ENCODE peak calls at places on chromosome 1, in six cellular contexts. A is effector memory CD4-positive, alpha-beta T cell; F is pancreas; E is BE2C; H is transverse colon; N is ovary. U is an unnamed sample. For H3K4me1, the result is how much of the 10 kb centered on the place peaks cover.

GRCh38 chr1:207918571-207918970 is 7.6 kb upstream of the CD34 start:
- DNase-seq in A (no peak), F (no peak), E (no peak), H (no peak), N (no peak), U (no peak)

GRCh38 chr1:100164702-100165101 is 13.4 kb downstream of the LRRC39 start:
- DNase-seq in A (no peak), F (no peak), E (no peak), H (no peak), N (no peak), U (no peak)

GRCh38 chr1:174740248-174740990 is 259.3 kb upstream of the CACYBP start:
- DNase-seq in A (no peak), F (no peak), E (no peak), H (no peak), N (no peak), U (no peak)

GRCh38 chr1:239976130-239976968 is 115.3 kb upstream of the FMN2 start:
- DNase-seq in A (no peak), F (peak), E (peak), H (peak), N (peak), U (no peak)

GRCh38 chr1:11354893-11355593 is 82.0 kb downstream of the UBIAD1 start:
- DNase-seq in A (no peak), F (no peak), E (no peak), H (no peak), N (no peak), U (no peak)

GRCh38 chr1:201536542-201536941 is 2.4 kb upstream of the NAV1 start:
- DNase-seq in A (no peak), F (no peak), E (no peak), H (peak), N (no peak), U (no peak)

GRCh38 chr1:26434161-26434752 is 2.1 kb downstream of the DHDDS start:
- DNase-seq in A (no peak), F (no peak), E (no peak), H (no peak), N (no peak), U (no peak)

GRCh38 chr1:2303016-2303775 is 75.1 kb downstream of the SKI start:
- DNase-seq in A (no peak), F (no peak), E (no peak), H (no peak), N (no peak), U (no peak)

GRCh38 chr1:223732993-223733798 is 20.9 kb downstream of the CAPN2 start:
- DNase-seq in A (no peak), F (no peak), E (peak), H (no peak), N (no peak), U (no peak)

GRCh38 chr1:64328195-64328594 is 124.8 kb downstream of the UBE2U start:
- DNase-seq in A (no peak), F (no peak), E (no peak), H (no peak), N (no peak), U (no peak)

GRCh38 chr1:202145325-202146140 is 996 bp upstream of the ARL8A start:
- DNase-seq in A (no peak), F (no peak), E (no peak), H (no peak), N (no peak), U (no peak)

GRCh38 chr1:31605908-31606427 is 11.5 kb upstream of the HCRTR1 start:
- DNase-seq in A (no peak), F (no peak), E (no peak), H (no peak), N (no peak), U (no peak)

GRCh38 chr1:11478571-11479374 is at the start of gene DISP3:
- DNase-seq in A (peak), F (peak), E (peak), H (peak), N (peak), U (peak)

GRCh38 chr1:33586111-33586510 is 113.7 kb downstream of the ZSCAN20 start:
- DNase-seq in A (no peak), F (no peak), E (no peak), H (no peak), N (no peak), U (no peak)

GRCh38 chr1:219650880-219651279 is 38.0 kb upstream of the ZC3H11B start:
- DNase-seq in A (no peak), F (no peak), E (no peak), H (no peak), N (no peak), U (no peak)

GRCh38 chr1:25198731-25199231 is 33.5 kb downstream of the SYF2 start:
- DNase-seq in A (no peak), F (peak), E (peak), H (peak), N (no peak), U (no peak)

GRCh38 chr1:6350416-6351088 is 43.0 kb downstream of the ACOT7 start:
- DNase-seq in A (no peak), F (peak), E (no peak), H (peak), N (no peak), U (no peak)
- H3K4me1 ChIP-seq in A (under half), F (under half), E (under half), H (half or more), N (under half), U (under half)

GRCh38 chr1:155128755-155129473 is 1.2 kb downstream of the EFNA1 start:
- DNase-seq in A (no peak), F (peak), E (no peak), H (peak), N (peak), U (no peak)

GRCh38 chr1:155126494-155127104 is 1.1 kb upstream of the EFNA1 start:
- DNase-seq in A (no peak), F (peak), E (no peak), H (peak), N (peak), U (peak)

GRCh38 chr1:155127672-155128468 is at the start of gene EFNA1:
- DNase-seq in A (no peak), F (peak), E (peak), H (peak), N (peak), U (no peak)

GRCh38 chr1:155127105-155127671 is 488 bp upstream of the EFNA1 start:
- DNase-seq in A (no peak), F (peak), E (no peak), H (peak), N (peak), U (no peak)

DNA sequence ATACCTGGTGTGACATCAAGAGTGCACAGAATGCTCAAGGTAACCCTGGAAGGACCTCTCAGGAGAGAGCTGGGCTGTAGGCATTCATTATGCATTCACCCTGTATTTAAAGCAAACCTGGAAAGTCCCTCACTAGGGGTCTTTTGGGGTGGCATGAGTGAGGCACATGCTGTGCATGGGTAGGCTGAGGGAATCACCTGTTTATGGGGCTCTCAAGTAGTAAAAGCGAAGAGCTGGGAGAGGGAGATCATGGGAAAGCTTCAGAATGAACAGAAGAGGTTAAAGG is 736 bp downstream of the EFNA1 start:
- DNase-seq in A (no peak), F (no peak), E (no peak), H (no peak), N (no peak), U (no peak)
- H3K4me3 ChIP-seq in A (peak), F (peak), E (peak), H (peak), N (peak), U (no peak)

DNA sequence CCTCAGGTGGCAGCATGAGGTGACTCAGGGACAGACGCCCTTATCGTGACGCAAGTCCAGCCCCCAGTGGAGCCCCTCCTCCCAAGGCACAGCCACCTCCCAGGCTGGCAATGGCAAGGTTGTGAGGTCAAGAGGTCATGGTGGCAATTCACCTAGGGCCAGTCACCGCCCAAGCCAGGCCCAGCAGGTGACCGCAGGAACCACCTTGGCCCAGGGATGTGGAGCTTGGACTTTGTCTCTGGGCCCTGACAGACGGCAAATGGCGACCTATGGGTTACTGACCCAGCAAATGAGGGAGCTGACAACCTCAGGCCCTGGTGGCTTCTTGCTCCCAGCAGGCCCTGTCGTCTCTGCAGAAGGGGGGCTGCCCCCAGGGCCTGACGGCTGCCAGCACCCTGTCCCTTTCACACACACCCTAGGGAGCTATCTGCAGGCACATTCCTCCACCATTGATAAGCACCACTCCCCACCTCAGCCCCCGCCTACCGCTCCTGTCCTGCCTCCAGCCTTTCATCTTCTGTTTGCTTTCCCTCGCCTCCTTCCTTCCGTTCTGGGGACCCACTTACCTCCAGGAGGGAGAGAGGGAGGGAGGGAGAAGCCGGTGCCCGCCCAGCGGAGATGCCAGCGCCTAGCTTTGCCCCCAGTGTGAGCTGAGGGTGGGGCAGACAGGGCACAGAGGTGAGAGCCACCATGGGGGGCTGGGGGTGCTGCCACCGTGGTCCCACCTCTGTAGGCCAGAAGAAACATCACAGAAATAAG is 12.1 kb downstream of the EPHA2 start:
- DNase-seq in A (no peak), F (peak), E (no peak), H (peak), N (no peak), U (no peak)
- H3K4me1 ChIP-seq in A (under half), F (under half), E (under half), H (half or more), N (under half), U (under half)

DNA sequence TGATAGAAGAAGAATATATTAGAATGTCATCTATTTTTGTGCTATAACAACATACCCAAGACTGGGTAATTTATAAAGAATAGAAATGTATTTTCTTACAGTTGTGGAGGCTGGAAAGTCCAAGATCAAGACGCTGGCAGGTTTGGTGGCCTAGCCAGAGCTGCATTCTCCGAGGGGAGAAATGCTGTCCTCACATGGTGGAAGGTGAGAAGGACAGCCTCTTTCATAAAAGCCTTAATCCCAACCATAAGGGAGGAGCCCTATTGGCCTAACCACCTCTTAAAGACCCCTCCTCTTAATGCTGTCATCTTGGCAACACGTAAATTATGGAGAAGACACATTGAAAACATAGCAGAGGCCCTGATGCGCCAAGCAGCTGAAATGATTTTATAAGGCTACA is 60.1 kb upstream of the KAZN start:
- DNase-seq in A (no peak), F (no peak), E (no peak), H (no peak), N (no peak), U (no peak)
- H3K4me3 ChIP-seq in A (no peak), F (no peak), E (no peak), H (no peak), N (no peak), U (no peak)

GRCh38 chr1:150282558-150282958 is 204 bp downstream of the CIART start:
- DNase-seq in A (no peak), F (no peak), E (no peak), H (no peak), N (no peak), U (no peak)
- H3K4me1 ChIP-seq in A (under half), F (under half), E (under half), H (under half), N (under half), U (under half)

GRCh38 chr1:8716238-8716637 is 101.2 kb downstream of the RERE start:
- DNase-seq in A (no peak), F (no peak), E (no peak), H (no peak), N (no peak), U (no peak)

GRCh38 chr1:8711873-8712412 is 105.5 kb downstream of the RERE start:
- DNase-seq in A (no peak), F (no peak), E (no peak), H (no peak), N (no peak), U (no peak)

GRCh38 chr1:8708259-8708658 is 109.2 kb downstream of the RERE start:
- DNase-seq in A (no peak), F (no peak), E (no peak), H (no peak), N (no peak), U (no peak)

GRCh38 chr1:8711161-8711560 is 106.3 kb downstream of the RERE start:
- DNase-seq in A (no peak), F (no peak), E (no peak), H (no peak), N (no peak), U (no peak)

GRCh38 chr1:8712413-8713229 is 104.8 kb downstream of the RERE start:
- DNase-seq in A (no peak), F (no peak), E (no peak), H (no peak), N (no peak), U (no peak)
- H3K4me3 ChIP-seq in A (no peak), F (no peak), E (no peak), H (peak), N (no peak), U (no peak)

DNA sequence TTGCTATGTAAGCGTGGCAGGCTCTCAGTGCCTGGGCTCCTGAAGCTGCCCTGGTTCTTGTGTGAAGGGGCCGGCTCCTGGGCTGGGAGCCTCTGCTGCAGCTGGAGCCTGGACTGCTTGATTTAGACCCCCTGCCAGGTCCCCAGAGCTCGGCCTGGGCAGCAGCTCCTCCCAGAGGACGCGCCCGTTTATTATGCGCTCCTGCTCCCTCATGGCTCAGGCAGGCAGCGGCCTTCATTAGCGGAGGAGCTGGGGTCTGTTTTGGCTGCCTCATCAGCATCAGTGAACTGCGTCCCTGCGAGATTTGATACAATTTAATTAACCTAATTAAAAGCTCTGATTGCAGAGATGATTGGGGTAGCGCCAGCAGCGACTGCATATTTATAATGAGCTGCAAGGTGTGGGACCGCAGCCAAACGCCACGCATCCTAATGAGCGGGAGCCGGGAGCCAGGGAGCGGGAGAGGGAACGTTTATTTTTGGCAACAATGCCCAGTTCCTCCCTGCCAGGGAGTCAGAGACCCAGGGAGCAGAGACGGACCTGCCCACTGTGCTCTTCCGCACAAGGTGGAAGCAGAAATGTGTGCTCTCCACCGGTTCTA is 16.6 kb downstream of the UTP11 start:
- DNase-seq in A (no peak), F (no peak), E (peak), H (no peak), N (peak), U (no peak)
- H3K4me1 ChIP-seq in A (under half), F (under half), E (under half), H (under half), N (under half), U (under half)